ENCODE peak calls at places on chromosomes 1 and 21, in ten cellular contexts. M, W, T, X, G, R, L, Q, S and D are unnamed samples.
A peak's percentile ranks its signal among the peaks of the same experiment; 100 is the strongest.

GRCh38 chr1:18764362-18764761 is 95.1 kb downstream of the TAS1R2 start:
- DNase-seq in M (no peak), W (no peak), T (no peak), X (no peak), G (no peak), R (no peak), L (no peak), Q (no peak), S (no peak), D (peak; percentile 16)

GRCh38 chr1:198597690-198598430 is 41.0 kb upstream of the PTPRC start:
- DNase-seq in M (no peak), W (no peak), T (no peak), X (peak; percentile 77), G (no peak), R (no peak), L (no peak), Q (no peak), S (no peak), D (no peak)

GRCh38 chr21:39686636-39687035 is 58.3 kb upstream of the IGSF5 start:
- DNase-seq in M (no peak), W (no peak), T (no peak), X (no peak), G (no peak), R (no peak), L (no peak), Q (no peak), S (no peak), D (no peak)

GRCh38 chr1:21332691-21333449 is 42.6 kb upstream of the ECE1 start:
- DNase-seq in M (no peak), W (no peak), T (no peak), X (no peak), G (no peak), R (no peak), L (no peak), Q (no peak), S (peak; percentile 48), D (no peak)

GRCh38 chr1:207831517-207832327 is 79.2 kb downstream of the CD34 start:
- DNase-seq in M (no peak), W (no peak), T (no peak), X (no peak), G (peak; percentile 75), R (no peak), L (no peak), Q (no peak), S (no peak), D (peak; percentile 93)

GRCh38 chr1:204283711-204284651 is 70.2 kb upstream of the GOLT1A start:
- DNase-seq in M (peak; percentile 59), W (no peak), T (no peak), X (no peak), G (no peak), R (no peak), L (no peak), Q (no peak), S (no peak), D (no peak)

GRCh38 chr1:114956570-114956969 is 73.1 kb upstream of the TSHB start:
- DNase-seq in M (no peak), W (no peak), T (no peak), X (no peak), G (no peak), R (no peak), L (no peak), Q (no peak), S (peak; percentile 22), D (no peak)

GRCh38 chr1:9852410-9853301 is 28.9 kb upstream of the CLSTN1 start:
- DNase-seq in M (no peak), W (no peak), T (no peak), X (no peak), G (peak; percentile 59), R (no peak), L (peak; percentile 80), Q (no peak), S (no peak), D (no peak)

GRCh38 chr1:166122873-166123466 is 43.8 kb downstream of the FAM78B start:
- DNase-seq in M (no peak), W (no peak), T (no peak), X (no peak), G (no peak), R (no peak), L (no peak), Q (no peak), S (no peak), D (no peak)

GRCh38 chr1:11904978-11905377 is 21.2 kb downstream of the KIAA2013 start:
- DNase-seq in M (no peak), W (no peak), T (no peak), X (no peak), G (no peak), R (no peak), L (no peak), Q (no peak), S (no peak), D (no peak)

GRCh38 chr1:11908139-11909021 is 17.8 kb downstream of the KIAA2013 start:
- DNase-seq in M (peak; percentile 92), W (peak; percentile 88), T (peak; percentile 81), X (peak; percentile 94), G (peak; percentile 100), R (peak; percentile 83), L (peak; percentile 93), Q (peak; percentile 92), S (peak; percentile 85), D (peak; percentile 78)

GRCh38 chr1:11907275-11908138 is 18.7 kb downstream of the KIAA2013 start:
- DNase-seq in M (peak; percentile 92), W (peak; percentile 93), T (peak; percentile 88), X (peak; percentile 94), G (peak; percentile 95), R (peak; percentile 95), L (peak; percentile 97), Q (peak; percentile 95), S (peak; percentile 95), D (peak; percentile 94)

GRCh38 chr1:11903210-11903609 is 23.0 kb downstream of the KIAA2013 start:
- DNase-seq in M (no peak), W (no peak), T (no peak), X (no peak), G (no peak), R (no peak), L (no peak), Q (no peak), S (no peak), D (no peak)

GRCh38 chr1:11906870-11907269 is 19.4 kb downstream of the KIAA2013 start:
- DNase-seq in M (no peak), W (no peak), T (no peak), X (peak; percentile 81), G (no peak), R (no peak), L (no peak), Q (no peak), S (no peak), D (no peak)
- H3K4me1 ChIP-seq in M (no peaks in the 10 kb centered on the region), W (peaks cover 15% of the 10 kb centered on the region), T (no peaks in the 10 kb centered on the region), X (peaks cover 51% of the 10 kb centered on the region), G (no peaks in the 10 kb centered on the region), R (no peaks in the 10 kb centered on the region), L (no peaks in the 10 kb centered on the region), Q (peaks cover 10% of the 10 kb centered on the region), S (no peaks in the 10 kb centered on the region), D (no peaks in the 10 kb centered on the region)

DNA sequence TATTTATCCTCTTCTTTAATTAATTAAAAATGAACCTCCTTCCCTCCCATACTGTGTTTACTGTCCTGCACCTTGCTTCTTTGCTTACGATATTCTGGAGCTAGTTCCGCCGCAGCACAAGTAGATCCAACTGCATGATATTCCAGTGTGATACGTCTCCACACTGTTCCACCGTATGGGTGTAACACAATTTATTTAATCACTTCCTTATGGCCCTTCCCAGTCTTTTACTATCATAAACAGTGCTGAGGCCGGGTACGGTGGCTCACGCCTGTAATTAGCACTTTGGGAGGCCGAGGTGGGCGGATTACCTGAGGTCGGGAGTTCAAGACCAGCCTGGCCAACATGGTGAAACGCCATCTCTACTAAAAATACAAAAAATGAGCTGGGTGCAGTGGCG is 25.7 kb downstream of the CNST start:
- DNase-seq in M (no peak), W (no peak), T (no peak), X (no peak), G (no peak), R (no peak), L (no peak), Q (no peak), S (no peak), D (no peak)
- TF ChIP-seq POLR2A in M (no peak), W (no peak), T (no peak), X (no peak), G (no peak), R (no peak), L (no peak), Q (no peak), S (no peak), D (no peak)

GRCh38 chr21:32958288-32958992 is 67.3 kb upstream of the OLIG2 start:
- DNase-seq in M (no peak), W (no peak), T (no peak), X (no peak), G (no peak), R (no peak), L (no peak), Q (no peak), S (no peak), D (no peak)
- H3K27me3 ChIP-seq in M (no peaks in the 10 kb centered on the region), W (peaks cover 40% of the 10 kb centered on the region), T (no peaks in the 10 kb centered on the region), X (peaks cover 24% of the 10 kb centered on the region), G (peaks cover 35% of the 10 kb centered on the region), R (no peaks in the 10 kb centered on the region), L (peaks cover 46% of the 10 kb centered on the region), Q (peaks cover 80% of the 10 kb centered on the region), S (peaks cover 74% of the 10 kb centered on the region), D (peaks cover 12% of the 10 kb centered on the region)

GRCh38 chr1:203057831-203058673 is 27.8 kb downstream of the MYOG start:
- DNase-seq in M (no peak), W (no peak), T (no peak), X (peak; percentile 56), G (peak; percentile 42), R (no peak), L (no peak), Q (no peak), S (no peak), D (no peak)
- H3K4me1 ChIP-seq in M (no peaks in the 10 kb centered on the region), W (no peaks in the 10 kb centered on the region), T (no peaks in the 10 kb centered on the region), X (peaks cover 41% of the 10 kb centered on the region), G (peaks cover 3% of the 10 kb centered on the region), R (no peaks in the 10 kb centered on the region), L (no peaks in the 10 kb centered on the region), Q (no peaks in the 10 kb centered on the region), S (no peaks in the 10 kb centered on the region), D (no peaks in the 10 kb centered on the region)

DNA sequence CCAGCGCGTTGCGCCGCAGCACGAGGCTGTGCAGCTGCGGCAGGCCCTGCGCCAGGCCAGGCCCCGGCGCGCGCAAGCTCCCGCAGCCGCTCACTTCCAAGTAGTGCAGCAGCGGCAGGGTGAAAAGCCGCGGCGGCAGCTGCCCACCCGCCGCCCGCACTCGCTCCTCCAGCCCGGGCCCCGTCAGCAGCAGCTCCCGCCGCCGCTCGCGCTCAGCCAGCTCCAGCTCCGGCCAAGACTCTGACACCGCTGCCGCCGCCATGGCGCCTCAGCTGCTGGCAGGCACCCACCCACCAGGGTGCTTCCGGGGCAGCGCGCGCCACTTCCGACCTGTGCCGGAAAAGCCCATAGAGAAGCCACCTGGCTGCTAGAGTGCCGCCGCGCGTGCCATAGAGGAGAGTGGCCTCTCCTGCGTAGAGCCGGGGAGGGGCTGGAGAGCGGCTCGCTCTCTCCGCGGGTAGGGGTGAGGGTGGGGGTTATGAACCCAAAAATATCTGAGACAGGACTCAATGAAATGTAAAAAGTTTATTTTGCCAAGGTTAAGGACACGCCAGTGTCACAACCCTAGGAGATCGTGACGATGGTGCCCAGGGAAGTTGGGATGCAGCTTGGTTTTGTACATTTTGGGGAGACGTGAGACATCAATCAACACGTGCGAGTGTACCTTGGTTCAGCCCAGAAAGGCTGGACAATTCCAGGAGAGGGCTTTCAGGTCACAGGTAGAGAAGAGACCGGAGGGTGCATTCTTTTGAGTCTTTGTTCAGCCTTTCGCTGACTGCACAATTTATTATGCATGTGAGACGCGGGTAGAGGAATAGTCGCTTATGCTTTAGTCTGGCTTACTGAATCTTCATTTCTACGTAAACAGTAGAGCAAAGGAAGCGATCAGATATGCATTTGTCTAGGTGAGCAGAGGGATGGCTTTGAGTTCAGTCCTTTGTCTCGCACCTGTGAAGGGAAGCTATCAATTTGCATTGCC is at the start of gene LRRC47:
- DNase-seq in M (peak; percentile 95), W (peak; percentile 98), T (peak; percentile 95), X (peak; percentile 100), G (peak; percentile 87), R (peak; percentile 87), L (peak; percentile 89), Q (peak; percentile 94), S (peak; percentile 95), D (peak; percentile 90)
- TF ChIP-seq POLR2A in M (no peak), W (peak; percentile 82), T (peak; percentile 76), X (no peak), G (peak; percentile 76), R (peak; percentile 23), L (no peak), Q (peak; percentile 36), S (peak; percentile 79), D (peak; percentile 58)